ENCODE peak calls at places on chromosome 22, in eight cellular contexts. T, F, Z, D, A, K, W and J are unnamed samples. For H3K36me3 and H3K4me1, the result is how much of the 10 kb centered on the place peaks cover.

GRCh38 chr22:33361581-33361980 is 303.4 kb upstream of the SYN3 start:
- DNase-seq in T (no peak), F (no peak), Z (no peak), D (no peak), A (no peak), K (no peak), W (no peak), J (no peak)

GRCh38 chr22:19864538-19865106 is 9.9 kb upstream of the GNB1L start:
- DNase-seq in T (no peak), F (no peak), Z (no peak), D (no peak), A (no peak), K (no peak), W (no peak), J (no peak)

GRCh38 chr22:20196094-20196840 is 45.4 kb upstream of the CCDC188 start:
- DNase-seq in T (no peak), F (no peak), Z (no peak), D (no peak), A (no peak), K (no peak), W (no peak), J (no peak)

GRCh38 chr22:48563966-48564330 is 1263.7 kb downstream of the BRD1 start:
- DNase-seq in T (no peak), F (no peak), Z (no peak), D (no peak), A (no peak), K (no peak), W (no peak), J (peak)

GRCh38 chr22:32849501-32849900 is 48.0 kb downstream of the TIMP3 start:
- DNase-seq in T (no peak), F (no peak), Z (no peak), D (no peak), A (no peak), K (no peak), W (no peak), J (no peak)

GRCh38 chr22:27114186-27114585 is 456.8 kb downstream of the MIAT start:
- DNase-seq in T (no peak), F (no peak), Z (no peak), D (no peak), A (no peak), K (no peak), W (no peak), J (no peak)

GRCh38 chr22:46937939-46938338 is 175.5 kb downstream of the TBC1D22A start:
- DNase-seq in T (no peak), F (no peak), Z (no peak), D (no peak), A (no peak), K (no peak), W (no peak), J (no peak)

GRCh38 chr22:33699176-33699575 is 221.1 kb downstream of the LARGE1 start:
- DNase-seq in T (no peak), F (no peak), Z (no peak), D (no peak), A (no peak), K (no peak), W (no peak), J (no peak)

GRCh38 chr22:20238567-20239062 is 29.5 kb downstream of the RTN4R start:
- DNase-seq in T (peak), F (peak), Z (peak), D (peak), A (no peak), K (peak), W (peak), J (peak)

GRCh38 chr22:47124946-47125345 is 362.5 kb downstream of the TBC1D22A start:
- DNase-seq in T (no peak), F (no peak), Z (no peak), D (no peak), A (no peak), K (no peak), W (no peak), J (no peak)

GRCh38 chr22:50530857-50531545 is 1.2 kb upstream of the TYMP start:
- DNase-seq in T (peak), F (peak), Z (peak), D (peak), A (no peak), K (peak), W (peak), J (peak)

GRCh38 chr22:34055525-34056200 is 135.4 kb upstream of the LARGE1 start:
- DNase-seq in T (no peak), F (no peak), Z (peak), D (peak), A (no peak), K (no peak), W (peak), J (no peak)

GRCh38 chr22:32583921-32584335 is 109.3 kb downstream of the FBXO7 start:
- DNase-seq in T (no peak), F (no peak), Z (no peak), D (no peak), A (no peak), K (no peak), W (no peak), J (no peak)

GRCh38 chr22:20561882-20562281 is 54.5 kb downstream of the MED15 start:
- DNase-seq in T (no peak), F (no peak), Z (no peak), D (no peak), A (no peak), K (no peak), W (no peak), J (no peak)

GRCh38 chr22:20039683-20040325 is 18.9 kb downstream of the TANGO2 start:
- DNase-seq in T (no peak), F (no peak), Z (no peak), D (no peak), A (no peak), K (no peak), W (no peak), J (no peak)

GRCh38 chr22:38271927-38272372 is 860 bp downstream of the TMEM184B start:
- DNase-seq in T (peak), F (peak), Z (peak), D (peak), A (no peak), K (peak), W (no peak), J (peak)

GRCh38 chr22:33591946-33592345 is 328.3 kb downstream of the LARGE1 start:
- DNase-seq in T (no peak), F (no peak), Z (no peak), D (no peak), A (no peak), K (no peak), W (no peak), J (no peak)

GRCh38 chr22:48347311-48347710 is 1480.4 kb downstream of the BRD1 start:
- DNase-seq in T (no peak), F (no peak), Z (no peak), D (no peak), A (no peak), K (no peak), W (no peak), J (no peak)

GRCh38 chr22:36285017-36285416 is 32.1 kb downstream of the APOL1 start:
- DNase-seq in T (no peak), F (no peak), Z (no peak), D (no peak), A (no peak), K (no peak), W (no peak), J (no peak)

GRCh38 chr22:36287881-36288515 is 35.1 kb downstream of the APOL1 start:
- DNase-seq in T (no peak), F (no peak), Z (no peak), D (no peak), A (no peak), K (no peak), W (no peak), J (peak)

GRCh38 chr22:36284171-36284571 is 31.2 kb downstream of the APOL1 start:
- DNase-seq in T (no peak), F (no peak), Z (no peak), D (no peak), A (no peak), K (no peak), W (no peak), J (no peak)

GRCh38 chr22:36286096-36286957 is 33.4 kb downstream of the APOL1 start:
- DNase-seq in T (peak), F (peak), Z (peak), D (peak), A (no peak), K (peak), W (peak), J (peak)

DNA sequence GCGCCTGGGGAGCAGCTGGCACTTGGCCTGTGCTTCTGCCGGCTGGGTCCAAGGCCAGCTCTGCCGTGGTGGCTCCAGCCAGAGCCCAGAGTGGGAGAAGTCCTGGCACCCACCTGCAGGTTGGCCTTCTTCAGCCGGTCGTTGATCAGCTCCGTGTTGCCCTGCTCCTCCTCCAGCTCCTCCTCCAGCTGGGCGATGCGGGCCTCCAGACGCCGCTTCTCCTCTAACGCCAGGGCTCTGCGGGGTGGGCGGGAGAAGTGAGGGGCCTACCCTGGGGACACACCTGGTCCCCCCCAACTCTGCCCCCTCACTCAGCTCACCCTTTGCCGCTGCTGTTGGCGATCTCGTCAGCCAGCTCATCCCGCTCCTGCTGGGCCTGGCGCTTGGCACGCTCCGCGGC is 32.6 kb downstream of the APOL1 start:
- DNase-seq in T (no peak), F (no peak), Z (no peak), D (no peak), A (no peak), K (no peak), W (no peak), J (peak)
- H3K36me3 ChIP-seq in T (half or more), F (half or more), Z (half or more), D (half or more), A (under half), K (half or more), W (half or more), J (half or more)

DNA sequence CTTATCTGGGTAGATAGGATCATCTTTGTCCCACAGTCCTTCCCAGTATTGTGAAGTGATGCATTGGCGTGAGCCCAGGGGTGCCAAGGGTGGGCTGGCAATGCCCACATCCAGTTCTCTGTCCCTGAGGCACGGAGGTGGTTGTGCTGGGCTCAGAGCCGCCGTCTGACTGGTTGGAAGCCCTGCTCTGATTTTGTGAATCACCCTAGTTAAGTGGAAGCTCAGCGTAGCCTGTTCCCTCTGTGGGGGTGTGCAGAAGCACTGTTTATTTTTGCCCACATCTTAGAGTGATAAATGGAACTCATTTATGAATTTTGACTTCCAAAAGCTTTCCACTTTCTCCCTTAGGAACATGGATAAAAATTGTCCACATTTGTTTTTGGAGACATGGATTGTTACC is 13.6 kb downstream of the BCR start:
- DNase-seq in T (no peak), F (no peak), Z (no peak), D (no peak), A (no peak), K (no peak), W (no peak), J (no peak)
- H3K4me1 ChIP-seq in T (under half), F (under half), Z (under half), D (under half), A (under half), K (under half), W (under half), J (under half)

GRCh38 chr22:45860201-45860600 is 116.8 kb downstream of the WNT7B start:
- DNase-seq in T (no peak), F (no peak), Z (no peak), D (no peak), A (no peak), K (no peak), W (no peak), J (peak)

GRCh38 chr22:45859231-45860161 is 117.5 kb downstream of the WNT7B start:
- DNase-seq in T (no peak), F (no peak), Z (peak), D (no peak), A (peak), K (no peak), W (no peak), J (no peak)

GRCh38 chr22:45861259-45861658 is 115.7 kb downstream of the WNT7B start:
- DNase-seq in T (no peak), F (no peak), Z (no peak), D (no peak), A (no peak), K (no peak), W (no peak), J (no peak)

GRCh38 chr22:45855961-45856360 is 121.0 kb downstream of the WNT7B start:
- DNase-seq in T (no peak), F (no peak), Z (no peak), D (no peak), A (no peak), K (no peak), W (no peak), J (no peak)

GRCh38 chr22:45857519-45857918 is 119.4 kb downstream of the WNT7B start:
- DNase-seq in T (no peak), F (no peak), Z (peak), D (no peak), A (no peak), K (no peak), W (no peak), J (no peak)
- H3K4me3 ChIP-seq in T (no peak), F (no peak), Z (no peak), D (no peak), A (no peak), K (no peak), W (no peak), J (no peak)

DNA sequence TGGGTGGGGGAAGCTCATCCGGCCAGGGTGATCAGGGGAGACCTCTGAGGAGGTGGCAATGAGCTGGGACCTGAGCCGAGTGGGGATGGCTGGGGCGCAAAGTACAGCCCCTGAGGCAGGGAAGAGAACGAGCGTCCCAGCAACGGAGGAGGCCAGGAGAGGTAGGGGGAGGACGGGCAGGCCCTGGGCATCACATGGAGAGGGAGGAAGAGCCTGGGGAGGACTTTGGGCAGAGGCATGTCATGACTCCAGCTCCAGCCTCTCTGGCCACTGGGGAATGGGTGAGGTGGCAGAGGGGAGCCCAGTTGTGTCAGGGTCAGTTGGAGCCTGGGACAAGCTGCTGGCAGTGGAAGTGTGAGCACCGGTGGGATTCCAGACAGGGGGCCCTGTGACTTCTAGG is 11.5 kb downstream of the PMM1 start:
- DNase-seq in T (no peak), F (no peak), Z (no peak), D (no peak), A (no peak), K (no peak), W (no peak), J (no peak)
- H3K36me3 ChIP-seq in T (under half), F (half or more), Z (half or more), D (under half), A (under half), K (under half), W (under half), J (half or more)

DNA sequence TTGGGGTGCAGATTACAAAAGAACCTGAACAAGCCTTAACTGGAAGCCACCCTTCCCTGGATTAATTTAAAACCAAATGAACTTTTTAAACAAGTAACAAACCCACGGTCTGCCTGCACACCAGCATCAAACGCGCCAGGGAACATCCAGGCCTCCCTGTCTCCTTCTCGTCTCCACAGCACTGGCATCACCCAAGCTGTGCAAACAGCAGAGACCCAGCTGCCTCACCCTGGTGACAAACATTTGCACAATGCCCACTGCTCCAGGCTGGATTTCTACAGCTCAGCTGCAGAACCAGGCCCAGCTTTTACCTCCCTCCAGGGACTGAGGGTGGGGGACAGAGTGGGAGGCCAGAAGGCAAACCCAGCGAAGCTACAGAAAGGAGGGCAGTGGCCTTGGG is 7.0 kb downstream of the RPL3 start:
- DNase-seq in T (no peak), F (no peak), Z (no peak), D (no peak), A (no peak), K (no peak), W (no peak), J (no peak)
- H3K4me1 ChIP-seq in T (under half), F (half or more), Z (half or more), D (under half), A (half or more), K (under half), W (under half), J (half or more)

DNA sequence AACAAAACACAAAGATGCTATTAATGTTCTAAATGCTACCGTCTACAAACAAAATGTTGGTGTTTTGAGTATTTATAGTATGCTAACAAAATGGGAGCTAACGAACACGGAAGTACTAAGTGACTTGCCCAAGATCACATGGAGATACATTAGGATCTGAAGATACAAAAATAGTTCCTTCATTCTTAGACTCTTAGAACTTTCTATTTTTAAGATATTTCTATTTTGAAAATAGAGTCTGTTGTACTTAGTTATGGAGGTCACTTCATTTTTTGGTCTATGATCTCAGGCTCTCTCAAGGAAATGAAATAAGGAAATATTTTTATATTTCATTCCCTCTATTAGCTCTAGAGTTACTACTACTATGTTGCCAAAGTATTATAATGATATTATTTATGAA is 64.2 kb downstream of the APOL5 start:
- DNase-seq in T (no peak), F (no peak), Z (no peak), D (no peak), A (no peak), K (no peak), W (no peak), J (no peak)
- H3K4me3 ChIP-seq in T (no peak), F (no peak), Z (no peak), D (no peak), A (no peak), K (no peak), W (no peak), J (no peak)

DNA sequence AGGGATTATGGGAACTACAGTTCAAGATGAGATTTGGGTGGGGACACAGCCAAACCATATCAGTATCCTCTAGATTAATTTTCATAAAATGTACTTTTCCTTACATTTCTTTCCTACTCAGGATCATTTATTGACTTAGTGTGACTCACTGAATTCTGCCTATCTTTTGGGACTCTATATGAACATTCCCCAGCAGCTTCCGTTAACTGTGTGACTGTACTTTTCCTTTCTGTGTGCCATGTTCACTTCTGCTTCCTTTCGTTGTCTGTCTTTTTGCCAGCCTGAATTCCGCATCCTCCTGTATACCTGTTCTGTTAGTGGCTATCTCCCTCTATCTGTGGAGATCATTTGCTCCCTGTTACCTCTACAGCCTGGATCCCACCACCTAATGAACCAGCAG is 48.8 kb downstream of the SPECC1L start:
- DNase-seq in T (no peak), F (no peak), Z (no peak), D (no peak), A (no peak), K (no peak), W (no peak), J (no peak)
- H3K36me3 ChIP-seq in T (under half), F (half or more), Z (half or more), D (under half), A (under half), K (under half), W (half or more), J (half or more)

DNA sequence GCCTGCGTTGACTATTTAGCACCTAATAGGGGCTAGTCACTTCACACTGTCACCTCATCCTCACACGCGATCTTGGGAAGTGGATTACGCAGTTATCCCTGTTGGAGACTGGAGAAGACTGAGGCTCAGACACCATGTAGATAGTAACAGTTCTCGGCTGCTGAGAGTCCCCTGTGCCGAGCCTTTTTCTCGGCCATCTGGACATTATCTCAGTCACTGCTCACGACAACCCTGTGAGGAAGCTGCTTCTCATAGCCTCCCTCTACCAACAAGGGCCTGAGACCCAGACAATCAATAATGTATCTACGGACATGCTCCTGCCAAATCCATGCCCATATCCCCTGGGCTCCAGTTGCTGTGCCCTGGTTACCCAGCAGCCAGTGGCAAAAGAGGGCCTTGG is 25.9 kb downstream of the SCUBE1 start:
- DNase-seq in T (no peak), F (no peak), Z (no peak), D (no peak), A (no peak), K (no peak), W (peak), J (no peak)
- H3K4me1 ChIP-seq in T (under half), F (under half), Z (under half), D (under half), A (under half), K (under half), W (under half), J (under half)

DNA sequence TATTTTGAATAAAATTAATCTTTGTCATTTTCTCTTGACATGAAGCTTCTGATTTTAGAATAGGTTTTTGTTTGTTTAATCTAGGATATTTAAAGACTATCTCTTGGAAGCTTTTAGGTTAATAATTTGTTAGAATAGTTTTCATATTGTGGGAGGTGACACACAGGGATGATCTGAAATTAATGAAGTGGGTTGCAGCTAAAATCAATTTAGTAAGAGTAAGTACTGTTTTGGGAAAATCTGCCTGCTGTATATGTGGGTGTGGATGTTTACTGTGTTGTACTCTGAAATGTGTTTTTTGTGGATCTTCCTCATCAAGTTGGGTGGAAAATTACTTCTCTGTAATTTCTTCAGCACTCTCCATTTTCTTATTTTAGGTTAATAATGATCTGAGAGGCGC is 67.3 kb downstream of the BID start:
- DNase-seq in T (no peak), F (no peak), Z (no peak), D (no peak), A (no peak), K (no peak), W (no peak), J (no peak)
- H3K4me3 ChIP-seq in T (peak), F (no peak), Z (peak), D (no peak), A (peak), K (no peak), W (no peak), J (peak)